ENCODE peak calls at places on chromosomes 16 and 17, in five cellular contexts. F, Q, S, E and L are unnamed samples.

GRCh38 chr16:75003931-75004330 is 5.1 kb downstream of the ZNRF1 start:
- DNase-seq in F (no peak), Q (no peak), S (no peak), E (no peak), L (no peak)

GRCh38 chr17:18141210-18141803 is 32.8 kb downstream of the MYO15A start:
- DNase-seq in F (peak), Q (peak), S (peak), E (peak), L (peak)

GRCh38 chr16:89971495-89972243 is 23.1 kb downstream of the DEF8 start:
- DNase-seq in F (no peak), Q (no peak), S (no peak), E (no peak), L (no peak)

GRCh38 chr17:55898195-55898594 is 147.3 kb downstream of the PCTP start:
- DNase-seq in F (no peak), Q (no peak), S (no peak), E (no peak), L (no peak)

GRCh38 chr16:8818499-8819270 is 21.0 kb downstream of the PMM2 start:
- DNase-seq in F (no peak), Q (no peak), S (no peak), E (no peak), L (no peak)

GRCh38 chr17:81684442-81684911 is 666 bp downstream of the HGS start:
- DNase-seq in F (peak), Q (no peak), S (peak), E (no peak), L (no peak)

GRCh38 chr17:72677714-72678390 is 414.6 kb downstream of the SLC39A11 start:
- DNase-seq in F (peak), Q (no peak), S (peak), E (no peak), L (no peak)

GRCh38 chr16:3937066-3937875 is 56.8 kb upstream of the CREBBP start:
- DNase-seq in F (no peak), Q (no peak), S (no peak), E (no peak), L (no peak)

GRCh38 chr17:79624658-79625478 is 14.0 kb upstream of the RBFOX3 start:
- DNase-seq in F (no peak), Q (peak), S (no peak), E (no peak), L (no peak)

GRCh38 chr16:546909-547770 is 13.1 kb upstream of the PRR35 start:
- DNase-seq in F (no peak), Q (peak), S (peak), E (peak), L (no peak)

GRCh38 chr16:54316095-54316494 is 29.5 kb upstream of the IRX3 start:
- DNase-seq in F (no peak), Q (no peak), S (no peak), E (no peak), L (no peak)

GRCh38 chr17:55458977-55459376 is 37.3 kb upstream of the MMD start:
- DNase-seq in F (peak), Q (no peak), S (peak), E (no peak), L (no peak)

GRCh38 chr16:15672514-15673167 is 22.6 kb downstream of the NDE1 start:
- DNase-seq in F (peak), Q (no peak), S (peak), E (peak), L (no peak)

GRCh38 chr16:78770353-78771091 is 671.1 kb downstream of the WWOX start:
- DNase-seq in F (peak), Q (peak), S (no peak), E (peak), L (peak)

GRCh38 chr16:71467810-71468209 is 5.8 kb upstream of the ZNF23 start:
- DNase-seq in F (peak), Q (no peak), S (peak), E (no peak), L (peak)

GRCh38 chr16:58212824-58213655 is 15.1 kb upstream of the CSNK2A2 start:
- DNase-seq in F (no peak), Q (no peak), S (no peak), E (peak), L (no peak)

GRCh38 chr17:58385359-58385899 is 31.9 kb downstream of the RNF43 start:
- DNase-seq in F (no peak), Q (no peak), S (no peak), E (no peak), L (no peak)

GRCh38 chr16:57479422-57480126 is 6.7 kb downstream of the DOK4 start:
- DNase-seq in F (peak), Q (peak), S (peak), E (no peak), L (no peak)

GRCh38 chr16:57530104-57530522 is 6.3 kb downstream of the CCDC102A start:
- DNase-seq in F (peak), Q (no peak), S (peak), E (no peak), L (no peak)

GRCh38 chr17:58995247-58995940 is 111.3 kb downstream of the TRIM37 start:
- DNase-seq in F (no peak), Q (no peak), S (peak), E (no peak), L (no peak)

GRCh38 chr17:75981019-75981615 is 2.1 kb downstream of the TEN1 start:
- DNase-seq in F (no peak), Q (no peak), S (no peak), E (peak), L (no peak)

GRCh38 chr17:42687707-42688275 is 5.5 kb downstream of the CNTNAP1 start:
- DNase-seq in F (no peak), Q (no peak), S (no peak), E (no peak), L (no peak)

GRCh38 chr16:89613101-89613953 is at the start of gene DPEP1:
- DNase-seq in F (no peak), Q (peak), S (no peak), E (no peak), L (no peak)

GRCh38 chr17:63222655-63223054 is 223.5 kb downstream of the CYB561 start:
- DNase-seq in F (peak), Q (no peak), S (peak), E (no peak), L (no peak)

GRCh38 chr16:81713796-81714195 is 65.3 kb upstream of the PLCG2 start:
- DNase-seq in F (no peak), Q (no peak), S (no peak), E (no peak), L (no peak)

GRCh38 chr17:60540460-60540859 is 14.4 kb upstream of the APPBP2 start:
- DNase-seq in F (no peak), Q (no peak), S (no peak), E (no peak), L (no peak)

GRCh38 chr16:75264531-75264998 is 13.1 kb upstream of the BCAR1 start:
- DNase-seq in F (peak), Q (no peak), S (peak), E (no peak), L (no peak)

GRCh38 chr17:18327556-18327955 is 12.5 kb downstream of the SMCR8 start:
- DNase-seq in F (no peak), Q (no peak), S (no peak), E (no peak), L (no peak)

GRCh38 chr16:17313085-17313611 is 157.6 kb downstream of the XYLT1 start:
- DNase-seq in F (no peak), Q (no peak), S (peak), E (no peak), L (no peak)

GRCh38 chr16:90019543-90020259 is 445 bp upstream of the DBNDD1 start:
- DNase-seq in F (peak), Q (peak), S (peak), E (no peak), L (peak)

GRCh38 chr17:75909051-75909811 is 4.5 kb upstream of the MRPL38 start:
- DNase-seq in F (no peak), Q (no peak), S (no peak), E (no peak), L (no peak)

GRCh38 chr16:23826528-23827244 is 9.1 kb upstream of the PRKCB start:
- DNase-seq in F (no peak), Q (no peak), S (no peak), E (no peak), L (no peak)

GRCh38 chr16:49596119-49596518 is 222.5 kb downstream of the C16orf78 start:
- DNase-seq in F (peak), Q (peak), S (peak), E (peak), L (no peak)
- H3K4me3 ChIP-seq in F (peak), Q (no peak), S (no peak), E (no peak), L (no peak)

GRCh38 chr16:69833791-69834282 is 71.7 kb downstream of the WWP2 start:
- DNase-seq in F (no peak), Q (no peak), S (no peak), E (peak), L (no peak)
- H2AFZ ChIP-seq in F (no peak), Q (no peak), S (peak), E (no peak), L (no peak)

GRCh38 chr16:67842509-67843342 is 606 bp downstream of the THAP11 start:
- DNase-seq in F (peak), Q (peak), S (peak), E (peak), L (peak)

GRCh38 chr16:67843343-67843765 is 1.2 kb downstream of the THAP11 start:
- DNase-seq in F (peak), Q (no peak), S (peak), E (no peak), L (no peak)

GRCh38 chr16:67845291-67846062 is 1.3 kb upstream of the NUTF2 start:
- DNase-seq in F (peak), Q (no peak), S (no peak), E (no peak), L (no peak)

GRCh38 chr16:67846063-67846319 is 742 bp upstream of the NUTF2 start:
- DNase-seq in F (no peak), Q (no peak), S (no peak), E (no peak), L (no peak)

DNA sequence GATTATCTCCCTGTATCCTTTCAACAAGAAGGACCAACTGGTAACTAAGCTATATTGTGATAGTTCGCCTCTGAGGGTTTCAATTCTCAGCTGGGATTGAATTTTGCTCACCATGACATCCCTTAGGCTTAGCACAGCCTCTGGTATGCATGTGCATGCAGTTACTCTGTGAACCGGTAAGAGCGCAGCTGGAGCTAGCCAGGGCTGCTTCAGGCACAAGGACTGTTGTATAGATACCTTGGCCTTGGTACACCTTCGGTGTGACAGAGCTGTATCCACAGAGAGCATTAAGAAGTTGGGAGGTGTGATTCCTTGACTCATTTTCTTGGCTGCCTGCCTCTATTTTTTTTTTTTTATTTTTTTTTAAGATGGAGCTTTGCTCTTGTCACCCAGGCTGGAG is 2.3 kb upstream of the NUTF2 start:
- DNase-seq in F (peak), Q (no peak), S (peak), E (no peak), L (no peak)
- H3K23ac ChIP-seq in F (no peak), Q (no peak), S (peak), E (no peak), L (no peak)

GRCh38 chr17:77450742-77451270 is 310.0 kb downstream of the SEC14L1 start:
- DNase-seq in F (no peak), Q (no peak), S (no peak), E (no peak), L (no peak)

GRCh38 chr17:77449373-77449907 is 308.7 kb downstream of the SEC14L1 start:
- DNase-seq in F (no peak), Q (peak), S (no peak), E (no peak), L (no peak)

GRCh38 chr17:77451271-77451893 is 310.6 kb downstream of the SEC14L1 start:
- DNase-seq in F (peak), Q (peak), S (peak), E (no peak), L (peak)

GRCh38 chr17:77451894-77452852 is 311.4 kb downstream of the SEC14L1 start:
- DNase-seq in F (peak), Q (peak), S (peak), E (peak), L (no peak)

GRCh38 chr17:77449908-77450741 is 309.4 kb downstream of the SEC14L1 start:
- DNase-seq in F (peak), Q (peak), S (peak), E (no peak), L (peak)
- H3K4me3 ChIP-seq in F (peak), Q (peak), S (no peak), E (peak), L (peak)

GRCh38 chr17:50371526-50371925 is 1.5 kb downstream of the MRPL27 start:
- DNase-seq in F (no peak), Q (no peak), S (no peak), E (no peak), L (no peak)
- H2AFZ ChIP-seq in F (no peak), Q (no peak), S (no peak), E (no peak), L (no peak)

GRCh38 chr16:50266337-50267091 is at the start of gene ADCY7:
- DNase-seq in F (peak), Q (no peak), S (peak), E (peak), L (no peak)
- H3K23ac ChIP-seq in F (no peak), Q (no peak), S (peak), E (no peak), L (peak)

GRCh38 chr17:69466905-69467630 is 52.6 kb downstream of the MAP2K6 start:
- DNase-seq in F (peak), Q (no peak), S (peak), E (no peak), L (peak)
- H3K4me3 ChIP-seq in F (no peak), Q (peak), S (no peak), E (no peak), L (no peak)

DNA sequence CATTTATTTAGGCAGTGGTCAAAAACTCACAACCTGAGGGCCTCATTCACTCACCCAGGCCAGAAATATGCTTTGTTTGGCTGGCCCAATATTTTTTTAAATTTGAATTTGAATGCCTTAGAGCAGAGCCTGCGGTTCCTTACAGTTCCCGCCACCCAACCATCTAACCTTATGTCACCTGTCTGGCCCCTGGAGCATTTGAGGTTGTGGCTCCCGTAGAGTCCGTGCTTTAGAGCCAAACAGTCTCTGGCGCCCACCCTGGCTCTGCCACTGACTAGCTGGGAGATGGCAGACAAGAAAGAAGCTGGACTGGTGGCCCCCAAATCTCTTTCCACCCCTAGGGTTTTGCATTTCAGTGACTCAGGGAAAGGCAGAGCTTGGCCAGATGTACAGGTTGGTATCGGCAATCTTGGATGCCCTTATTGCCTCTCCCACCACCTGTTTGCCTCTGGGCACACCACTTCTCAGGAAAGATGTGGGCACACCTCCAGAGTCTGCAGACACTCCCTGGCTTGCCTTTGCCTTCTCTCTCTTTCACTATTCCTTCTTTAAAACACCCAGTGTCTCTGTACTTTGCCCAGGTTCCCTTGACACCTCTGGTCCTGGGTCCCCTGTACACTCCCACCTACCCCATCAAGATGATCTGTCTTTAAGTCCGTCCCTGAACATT is 1.9 kb upstream of the MAP3K14 start:
- DNase-seq in F (no peak), Q (no peak), S (no peak), E (no peak), L (no peak)
- H2AFZ ChIP-seq in F (no peak), Q (no peak), S (no peak), E (no peak), L (peak)

DNA sequence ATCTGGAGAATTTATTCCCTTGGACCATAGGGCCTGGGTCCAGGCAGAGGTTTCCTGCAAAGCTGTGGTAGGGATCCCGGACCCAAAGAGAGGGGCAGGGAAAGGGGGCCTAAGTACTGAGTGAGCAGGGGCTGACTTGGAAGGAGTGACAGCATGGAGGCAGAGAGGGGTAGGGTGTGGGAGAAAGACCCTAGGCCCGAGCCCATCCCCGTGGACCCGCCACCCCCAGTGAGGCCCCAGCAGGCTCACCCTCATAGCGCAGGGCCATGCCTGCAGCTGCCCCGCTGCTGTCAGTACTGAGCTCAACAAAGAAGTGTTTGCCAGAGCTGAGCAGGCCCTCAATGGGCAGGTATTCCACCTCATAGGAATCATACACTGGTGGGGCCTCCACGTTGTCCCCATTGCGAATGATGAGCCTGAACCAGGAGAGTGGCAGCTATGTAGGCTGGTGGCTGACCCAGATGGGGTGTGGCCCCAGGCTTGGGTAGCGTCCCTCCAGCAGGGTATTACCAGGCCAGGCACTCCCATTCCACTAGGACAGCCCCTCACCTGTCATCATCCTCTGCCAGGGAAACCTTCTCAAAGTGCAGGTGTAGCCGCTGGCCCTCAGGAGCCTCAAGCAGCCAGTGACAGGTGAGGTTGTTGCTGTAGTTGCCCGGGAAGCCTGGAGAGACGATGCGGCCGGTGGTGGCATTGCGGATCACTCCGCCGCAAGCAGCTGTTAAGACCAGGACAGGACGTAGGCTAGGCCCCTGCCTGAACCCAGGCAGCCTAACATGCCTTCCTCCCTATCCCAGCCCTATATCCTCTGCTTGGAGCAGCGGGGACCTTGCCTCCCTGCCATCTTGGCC is 9.2 kb upstream of the PHF12 start:
- DNase-seq in F (no peak), Q (no peak), S (no peak), E (no peak), L (no peak)
- H3K23ac ChIP-seq in F (no peak), Q (no peak), S (no peak), E (no peak), L (peak)